ENCODE peak calls at places on chromosomes 2 and 18, in eight cellular contexts. D is Calu3, M is endothelial cell, N is foreskin fibroblast, J is LNCaP clone FGC, W is GM06990, B is OCI-LY7, Y is AG09309. O is an unnamed sample.

GRCh38 chr2:26644188-26644835 is 3.1 kb upstream of the CIB4 start:
- DNase-seq in D (no peak), M (no peak), N (no peak), J (no peak), W (no peak), B (no peak), Y (no peak), O (no peak)

GRCh38 chr2:12594590-12594989 is 122.1 kb upstream of the TRIB2 start:
- DNase-seq in D (no peak), M (no peak), N (no peak), J (no peak), W (no peak), B (no peak), Y (no peak), O (no peak)

GRCh38 chr2:173607601-173608311 is 253.1 kb downstream of the CDCA7 start:
- DNase-seq in D (no peak), M (no peak), N (no peak), J (no peak), W (no peak), B (no peak), Y (no peak), O (no peak)

GRCh38 chr18:6058941-6059340 is 163.6 kb upstream of the TMEM200C start:
- DNase-seq in D (no peak), M (no peak), N (peak), J (no peak), W (no peak), B (no peak), Y (peak), O (no peak)

GRCh38 chr2:212595036-212595654 is 56.5 kb upstream of the ERBB4 start:
- DNase-seq in D (no peak), M (no peak), N (peak), J (peak), W (peak), B (peak), Y (peak), O (no peak)

GRCh38 chr2:1723397-1724042 is 20.8 kb downstream of the PXDN start:
- DNase-seq in D (no peak), M (no peak), N (no peak), J (no peak), W (no peak), B (no peak), Y (no peak), O (no peak)

GRCh38 chr18:29874519-29875098 is 1167.9 kb downstream of the DSC3 start:
- DNase-seq in D (peak), M (peak), N (peak), J (peak), W (no peak), B (peak), Y (no peak), O (no peak)

GRCh38 chr2:149383340-149383739 is 53.0 kb downstream of the LYPD6 start:
- DNase-seq in D (no peak), M (no peak), N (peak), J (no peak), W (no peak), B (no peak), Y (peak), O (no peak)

GRCh38 chr2:120820885-120821279 is 85.2 kb downstream of the GLI2 start:
- DNase-seq in D (no peak), M (no peak), N (peak), J (no peak), W (no peak), B (no peak), Y (no peak), O (no peak)

GRCh38 chr2:95526360-95527341 is 42.1 kb upstream of the TRIM43B start:
- DNase-seq in D (peak), M (peak), N (peak), J (peak), W (peak), B (no peak), Y (peak), O (peak)
- TF ChIP-seq CTCF in D (peak), M (no peak), N (peak), J (peak), W (peak), B (no peak), Y (peak), O (peak)

GRCh38 chr2:3594493-3595281 is at the start of gene COLEC11:
- DNase-seq in D (no peak), M (peak), N (peak), J (no peak), W (no peak), B (no peak), Y (no peak), O (no peak)
- TF ChIP-seq CTCF in D (no peak), M (no peak), N (peak), J (no peak), W (no peak), B (no peak), Y (no peak), O (no peak)

GRCh38 chr2:111120253-111121027 is at the start of gene BCL2L11:
- DNase-seq in D (peak), M (peak), N (peak), J (peak), W (peak), B (peak), Y (peak), O (peak)
- TF ChIP-seq CTCF in D (peak), M (no peak), N (peak), J (peak), W (peak), B (peak), Y (no peak), O (peak)

DNA sequence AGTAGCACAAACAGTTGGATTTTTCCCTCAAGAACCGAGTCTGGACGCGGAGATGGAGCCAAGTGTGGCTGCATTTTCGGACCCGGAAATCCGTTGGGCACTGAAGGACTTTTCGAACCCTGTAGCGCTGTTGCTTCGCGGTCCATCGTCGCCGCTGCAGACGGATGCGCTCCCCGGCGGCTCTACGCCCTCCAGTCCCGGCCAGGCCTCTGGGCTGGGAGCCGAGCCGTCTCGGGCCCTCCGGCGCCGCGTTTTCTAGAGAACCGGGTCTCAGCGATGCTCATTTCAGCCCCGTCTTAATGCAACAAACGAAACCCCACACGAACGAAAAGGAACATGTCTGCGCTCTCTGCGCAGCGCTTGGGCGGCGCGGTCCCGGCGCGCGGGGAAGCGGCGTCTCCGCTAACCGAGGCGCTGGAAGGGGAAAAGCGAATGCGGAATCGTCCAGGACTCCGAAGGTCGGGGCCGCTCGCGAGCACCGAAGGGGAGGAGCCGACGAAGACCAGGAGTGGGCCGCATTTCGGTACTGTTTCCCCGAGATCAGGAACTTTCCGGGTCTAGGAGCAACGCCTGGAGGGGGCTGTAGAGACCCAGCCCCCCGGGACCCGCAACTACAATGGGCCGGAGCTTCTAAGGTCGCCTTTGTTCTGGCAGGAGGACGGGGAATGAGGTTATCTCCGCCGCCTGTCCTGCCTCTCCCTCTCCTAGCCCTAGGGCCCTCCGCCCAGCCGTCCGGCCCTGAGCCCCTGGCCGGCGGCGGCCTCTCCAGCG is 3.2 kb downstream of the EMX1 start:
- DNase-seq in D (no peak), M (peak), N (peak), J (no peak), W (peak), B (no peak), Y (no peak), O (no peak)
- TF ChIP-seq CTCF in D (no peak), M (no peak), N (no peak), J (no peak), W (no peak), B (no peak), Y (no peak), O (no peak)

DNA sequence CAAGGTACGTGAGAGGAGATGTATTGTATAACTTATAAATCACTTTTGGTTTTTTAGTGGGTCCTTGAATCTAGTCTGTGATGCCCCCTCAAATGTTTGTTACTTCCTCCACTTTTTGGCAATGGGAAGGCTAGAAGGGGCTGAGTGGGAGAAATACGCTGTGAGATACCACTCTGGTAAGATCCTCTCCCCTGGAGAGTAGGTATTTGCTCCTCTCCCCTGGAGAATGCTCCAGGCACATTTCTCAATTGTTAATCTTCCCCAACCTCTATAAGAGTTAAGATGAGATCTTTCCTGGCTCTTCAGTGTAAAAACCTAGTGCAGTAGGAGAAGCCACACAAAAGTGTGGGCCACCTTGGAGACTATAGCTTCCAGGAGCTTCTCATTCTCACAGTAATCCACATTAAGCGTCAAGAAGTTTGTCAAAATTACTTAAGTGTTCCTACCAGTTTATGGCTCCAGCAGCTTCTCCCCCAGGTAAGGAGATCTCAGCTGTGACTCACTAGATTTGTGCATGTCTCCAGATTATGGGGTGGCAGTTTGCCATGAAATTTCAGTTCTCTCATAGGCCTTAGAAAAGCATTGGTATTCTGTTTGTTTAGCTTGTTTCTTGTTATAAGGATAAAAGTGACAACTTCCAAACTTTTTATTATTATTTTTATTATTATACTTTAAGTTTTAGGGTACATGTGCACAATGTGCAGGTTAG is 182.6 kb downstream of the FSIP2 start:
- DNase-seq in D (no peak), M (no peak), N (no peak), J (no peak), W (no peak), B (no peak), Y (no peak), O (no peak)
- TF ChIP-seq CTCF in D (no peak), M (no peak), N (no peak), J (no peak), W (no peak), B (no peak), Y (no peak), O (no peak)

O was measured in D721Med.